ENCODE peak calls at places on chromosomes 5 and 9, in nine cellular contexts. P is activated CD4-positive, alpha-beta T cell treated with anti-CD3 and anti-CD28 coated beads for 36 hours; C is Right ventricle myocardium superior; U is K562; G is HepG2; H is left cardiac atrium; B is body of pancreas; S is IMR-90; X is stimulated activated naive CD8-positive, alpha-beta T cell treated with anti-CD3 and anti-CD28 coated beads, Interleukin-15, amount 100 ng/mL, for 72 hours. Z is an unnamed sample.

GRCh38 chr5:41414598-41414997 is 95.8 kb downstream of the PLCXD3 start:
- ATAC-seq in X (no peak), C (peak; percentile 63), S (peak; percentile 78), B (peak; percentile 86), P (no peak), G (peak; percentile 95), H (peak; percentile 91), U (no peak), Z (no peak)

GRCh38 chr5:17216974-17217325 is 481 bp upstream of the BASP1 start:
- ATAC-seq in H (peak; percentile 60), B (no peak), C (peak; percentile 11), U (no peak), P (no peak), G (no peak), X (no peak), S (peak; percentile 19), Z (peak; percentile 31)

GRCh38 chr5:37886207-37886905 is 46.5 kb upstream of the GDNF start:
- ATAC-seq in X (no peak), H (no peak), G (no peak), C (no peak), S (no peak), B (no peak), P (no peak), U (no peak), Z (no peak)

GRCh38 chr5:10310073-10310779 is 2.5 kb upstream of the CMBL start:
- ATAC-seq in B (peak; percentile 87), S (no peak), P (no peak), C (no peak), U (no peak), X (no peak), G (peak; percentile 34), H (no peak), Z (no peak)

GRCh38 chr5:32157078-32157477 is 17.0 kb downstream of the GOLPH3 start:
- ATAC-seq in P (no peak), C (no peak), H (no peak), G (no peak), S (no peak), U (peak; percentile 3), X (no peak), B (no peak), Z (no peak)

GRCh38 chr9:34651876-34652602 is at the start of gene IL11RA:
- ATAC-seq in B (peak; percentile 62), G (peak; percentile 84), H (peak; percentile 82), P (peak; percentile 91), X (peak; percentile 73), S (peak; percentile 86), U (peak; percentile 89), C (peak; percentile 83), Z (peak; percentile 40)

GRCh38 chr5:58406394-58406793 is 53.5 kb downstream of the PLK2 start:
- ATAC-seq in U (no peak), P (no peak), S (no peak), X (no peak), G (no peak), C (no peak), B (no peak), H (no peak), Z (no peak)

GRCh38 chr5:146788918-146789317 is 89.6 kb downstream of the PPP2R2B start:
- ATAC-seq in G (no peak), S (no peak), B (no peak), C (no peak), P (no peak), U (no peak), H (no peak), X (no peak), Z (no peak)

GRCh38 chr5:62732677-62733121 is 154.1 kb downstream of the LRRC70 start:
- ATAC-seq in U (no peak), B (no peak), C (peak; percentile 38), P (no peak), S (no peak), G (no peak), H (peak; percentile 81), X (no peak), Z (no peak)

GRCh38 chr9:3879731-3880493 is 354.1 kb upstream of the RFX3 start:
- ATAC-seq in G (no peak), H (no peak), B (peak; percentile 42), X (no peak), S (no peak), C (no peak), P (no peak), U (no peak), Z (no peak)

GRCh38 chr5:124922255-124922975 is 176.0 kb upstream of the ZNF608 start:
- ATAC-seq in X (no peak), H (no peak), B (peak; percentile 77), G (no peak), S (no peak), C (no peak), U (no peak), P (no peak), Z (no peak)

GRCh38 chr9:83198336-83198735 is 135.4 kb upstream of the RASEF start:
- ATAC-seq in S (no peak), C (no peak), B (no peak), X (no peak), P (no peak), G (no peak), U (no peak), H (no peak), Z (no peak)

GRCh38 chr5:132422720-132423442 is 53.4 kb downstream of the SLC22A5 start:
- ATAC-seq in G (peak; percentile 82), B (peak; percentile 59), P (no peak), U (peak; percentile 86), X (no peak), H (peak; percentile 29), C (peak; percentile 62), S (peak; percentile 3), Z (peak; percentile 72)

GRCh38 chr9:135698767-135699166 is 514 bp downstream of the SOHLH1 start:
- ATAC-seq in S (no peak), H (no peak), P (no peak), G (peak; percentile 21), X (no peak), C (no peak), U (no peak), B (no peak), Z (no peak)

GRCh38 chr9:73916016-73916673 is 581.0 kb upstream of the RORB start:
- ATAC-seq in P (no peak), B (no peak), G (peak; percentile 97), X (no peak), H (no peak), U (peak; percentile 75), C (no peak), S (no peak), Z (no peak)

GRCh38 chr9:134329886-134330285 is 3.6 kb downstream of the RXRA start:
- ATAC-seq in G (no peak), P (no peak), H (no peak), S (no peak), U (no peak), X (no peak), C (peak; percentile 9), B (no peak), Z (no peak)

GRCh38 chr5:39470021-39470420 is 45.2 kb upstream of the DAB2 start:
- ATAC-seq in P (no peak), B (no peak), H (peak; percentile 66), C (peak; percentile 73), S (no peak), G (no peak), X (no peak), U (no peak), Z (no peak)

GRCh38 chr9:137326436-137327060 is 24.5 kb upstream of the NRARP start:
- ATAC-seq in G (no peak), U (no peak), S (no peak), B (no peak), H (no peak), P (peak; percentile 79), C (no peak), X (peak; percentile 71), Z (peak; percentile 98)

GRCh38 chr5:139565411-139566305 is 4.5 kb downstream of the UBE2D2 start:
- ATAC-seq in H (no peak), G (no peak), C (no peak), X (peak; percentile 17), S (no peak), P (peak; percentile 8), U (no peak), B (no peak), Z (peak; percentile 77)

GRCh38 chr5:6043491-6044310 is 334.6 kb downstream of the MED10 start:
- ATAC-seq in U (no peak), B (no peak), S (no peak), X (no peak), G (no peak), H (no peak), P (no peak), C (no peak), Z (no peak)

GRCh38 chr5:154370730-154371334 is 75.0 kb upstream of the SAP30L start:
- ATAC-seq in H (peak; percentile 54), P (no peak), X (no peak), G (no peak), C (peak; percentile 83), S (no peak), U (no peak), B (no peak), Z (no peak)

GRCh38 chr5:124963236-124963929 is 216.9 kb upstream of the ZNF608 start:
- ATAC-seq in H (peak; percentile 82), G (no peak), U (no peak), X (no peak), B (no peak), S (peak; percentile 96), P (no peak), C (peak; percentile 31), Z (no peak)

GRCh38 chr5:135269828-135270545 is 129.0 kb downstream of the MACROH2A1 start:
- ATAC-seq in X (no peak), G (no peak), S (peak; percentile 84), H (no peak), C (no peak), B (no peak), P (no peak), U (no peak), Z (no peak)

GRCh38 chr9:114850871-114851270 is 45.0 kb upstream of the TNFSF15 start:
- ATAC-seq in G (no peak), S (no peak), H (no peak), P (peak; percentile 80), C (no peak), B (no peak), U (no peak), X (peak; percentile 52), Z (no peak)

GRCh38 chr5:12322042-12322441 is 417.8 kb upstream of the CTNND2 start:
- ATAC-seq in C (no peak), X (no peak), U (no peak), S (no peak), G (no peak), H (no peak), P (no peak), B (no peak), Z (no peak)

GRCh38 chr5:93378073-93378472 is 202.9 kb downstream of the NR2F1-AS1 start:
- ATAC-seq in S (peak; percentile 72), X (no peak), B (no peak), U (no peak), C (no peak), H (no peak), G (no peak), P (no peak), Z (no peak)

GRCh38 chr5:59745422-59745863 is 148.1 kb downstream of the PDE4D start:
- ATAC-seq in H (peak; percentile 88), P (no peak), U (no peak), X (no peak), G (no peak), B (peak; percentile 94), S (peak; percentile 35), C (peak; percentile 91), Z (no peak)

GRCh38 chr9:14312721-14313377 is 1.1 kb downstream of the NFIB start:
- ATAC-seq in C (no peak), G (peak; percentile 43), B (no peak), H (no peak), P (no peak), U (peak; percentile 16), X (no peak), S (no peak), Z (no peak)

GRCh38 chr9:120191141-120191540 is 388.8 kb downstream of the CDK5RAP2 start:
- ATAC-seq in U (no peak), C (no peak), G (no peak), X (no peak), S (no peak), B (no peak), H (no peak), P (no peak), Z (no peak)

GRCh38 chr9:125810161-125810560 is 63.0 kb downstream of the PBX3 start:
- ATAC-seq in G (no peak), S (no peak), U (no peak), X (no peak), H (no peak), B (no peak), P (no peak), C (no peak), Z (no peak)

GRCh38 chr9:136721339-136722092 is 9.1 kb downstream of the DIPK1B start:
- ATAC-seq in C (peak; percentile 6), X (no peak), U (peak; percentile 3), B (peak; percentile 6), S (peak; percentile 45), H (peak; percentile 48), G (peak; percentile 12), P (no peak), Z (no peak)

Z was measured in stimulated activated memory B cell treated with anti-CD40 and anti-IgM and Interleukin-4, amounts not matched to agents 10 μg/mL and 1 μg/mL and 100 μg/mL, for 72 hours.